ENCODE peak calls at places on chromosomes 16 and 17, in nine cellular contexts. Y, M, W, K, J, A, T, X and G are unnamed samples.
A peak's percentile ranks its signal among the peaks of the same experiment; 100 is the strongest.

GRCh38 chr17:74099441-74100340 is 103.8 kb upstream of the RPL38 start:
- DNase-seq in X (no peak), Y (no peak), A (no peak), K (no peak), T (no peak), W (no peak), J (no peak), M (no peak), G (no peak)

GRCh38 chr17:78022425-78022824 is 63.9 kb downstream of the TNRC6C start:
- DNase-seq in X (peak; percentile 46), M (no peak), T (no peak), K (no peak), Y (no peak), J (no peak), A (no peak), W (no peak), G (no peak)

GRCh38 chr16:64950731-64951130 is 171.1 kb downstream of the CDH11 start:
- DNase-seq in T (no peak), J (no peak), X (no peak), A (no peak), W (no peak), Y (no peak), M (no peak), K (no peak), G (no peak)

GRCh38 chr17:38421224-38421841 is 6.9 kb upstream of the ARHGAP23 start:
- DNase-seq in Y (no peak), J (peak; percentile 81), K (no peak), X (peak; percentile 73), A (no peak), T (no peak), W (no peak), M (no peak), G (no peak)

GRCh38 chr17:6070280-6070894 is at the start of gene WSCD1:
- DNase-seq in X (peak; percentile 72), J (no peak), T (peak; percentile 75), M (peak; percentile 54), W (no peak), K (peak; percentile 56), A (peak; percentile 41), Y (peak; percentile 12), G (no peak)

GRCh38 chr16:4318171-4318910 is 2.5 kb downstream of the GLIS2 start:
- DNase-seq in J (peak; percentile 60), X (no peak), W (no peak), Y (no peak), M (no peak), K (no peak), A (no peak), T (no peak), G (no peak)

GRCh38 chr16:31063843-31064611 is 10.0 kb downstream of the ZNF668 start:
- DNase-seq in Y (no peak), J (peak; percentile 53), T (no peak), K (no peak), X (no peak), W (no peak), M (no peak), A (no peak), G (no peak)

GRCh38 chr17:82782657-82783207 is 30.9 kb downstream of the TBCD start:
- DNase-seq in Y (no peak), M (no peak), A (no peak), X (no peak), W (no peak), J (no peak), T (no peak), K (no peak), G (no peak)

GRCh38 chr16:27727941-27728340 is 178.0 kb downstream of the KATNIP start:
- DNase-seq in W (no peak), M (no peak), K (no peak), A (no peak), Y (no peak), J (no peak), X (no peak), T (no peak), G (no peak)

GRCh38 chr17:18963126-18964017 is 11.4 kb downstream of the SLC5A10 start:
- DNase-seq in T (no peak), X (no peak), W (no peak), J (no peak), A (no peak), M (no peak), K (no peak), Y (no peak), G (no peak)

GRCh38 chr16:14629612-14629918 is 495 bp downstream of the PARN start:
- DNase-seq in W (no peak), J (no peak), A (no peak), X (peak; percentile 17), K (no peak), Y (peak; percentile 23), T (no peak), M (peak; percentile 24), G (no peak)

GRCh38 chr17:35734396-35734795 is 3.0 kb downstream of the RASL10B start:
- DNase-seq in W (no peak), J (no peak), X (no peak), Y (no peak), A (no peak), K (no peak), M (no peak), T (no peak), G (no peak)

GRCh38 chr16:75445298-75445697 is 12.0 kb upstream of the CFDP1 start:
- DNase-seq in Y (no peak), J (no peak), X (no peak), M (no peak), A (no peak), K (no peak), T (peak; percentile 4), W (no peak), G (no peak)

GRCh38 chr16:48597563-48598392 is 12.2 kb downstream of the N4BP1 start:
- DNase-seq in W (no peak), J (peak; percentile 18), K (no peak), T (no peak), M (no peak), Y (no peak), X (no peak), A (no peak), G (no peak)

GRCh38 chr16:66265556-66266133 is 100.8 kb upstream of the CDH5 start:
- DNase-seq in A (no peak), Y (no peak), T (peak; percentile 33), X (no peak), W (no peak), K (peak; percentile 7), M (no peak), J (no peak), G (no peak)

GRCh38 chr17:29247219-29247618 is 560 bp downstream of the CRYBA1 start:
- DNase-seq in K (no peak), J (no peak), T (no peak), W (no peak), X (no peak), A (no peak), M (no peak), Y (no peak), G (no peak)

GRCh38 chr17:57442914-57443571 is 186.7 kb downstream of the MSI2 start:
- DNase-seq in K (peak; percentile 46), J (peak; percentile 82), X (no peak), W (peak; percentile 30), T (no peak), A (peak; percentile 61), Y (peak; percentile 44), M (no peak), G (no peak)

GRCh38 chr17:1621273-1621954 is 7.2 kb downstream of the SLC43A2 start:
- DNase-seq in T (no peak), W (no peak), K (no peak), Y (no peak), A (no peak), J (no peak), X (no peak), M (no peak), G (no peak)